ENCODE peak calls at places on chromosomes 13 and 19, in four cellular contexts. N is neural progenitor cell, L is tibial nerve, T is upper lobe of right lung. A is an unnamed sample.

GRCh38 chr19:7646426-7646700 is 9.5 kb downstream of the STXBP2 start:
- DNase-seq in L (no peak), T (no peak), N (no peak), A (no peak)

GRCh38 chr13:29674532-29674931 is 79.0 kb upstream of the SLC7A1 start:
- DNase-seq in T (no peak), N (no peak), L (no peak), A (no peak)

GRCh38 chr13:38630780-38631179 is 56.1 kb upstream of the FREM2 start:
- DNase-seq in L (no peak), T (no peak), N (no peak), A (no peak)

GRCh38 chr13:67916650-67917049 is 686.5 kb upstream of the PCDH9 start:
- DNase-seq in T (no peak), L (no peak), N (no peak), A (no peak)

GRCh38 chr19:13154241-13154778 is 4.1 kb downstream of the IER2 start:
- DNase-seq in N (peak; percentile 64), T (peak; percentile 98), L (peak; percentile 92), A (no peak)

GRCh38 chr19:5138606-5139594 is 170.0 kb downstream of the KDM4B start:
- DNase-seq in L (peak; percentile 33), N (no peak), T (no peak), A (no peak)

GRCh38 chr13:113453962-113454361 is 674 bp upstream of the ADPRHL1 start:
- DNase-seq in T (no peak), N (no peak), L (no peak), A (no peak)

GRCh38 chr19:42528354-42529247 is at the start of gene CEACAM1:
- DNase-seq in N (no peak), L (no peak), T (peak; percentile 76), A (peak; percentile 24)

GRCh38 chr19:7701049-7701653 is 780 bp downstream of the FCER2 start:
- DNase-seq in L (no peak), T (no peak), N (no peak), A (no peak)

GRCh38 chr19:52070496-52070895 is 21.9 kb upstream of the ZNF432 start:
- DNase-seq in N (no peak), L (no peak), T (no peak), A (peak; percentile 77)

GRCh38 chr19:40342644-40343311 is 5.4 kb downstream of the C19orf47 start:
- DNase-seq in T (no peak), L (no peak), N (no peak), A (no peak)

GRCh38 chr13:32150794-32151193 is 119.2 kb downstream of the FRY start:
- DNase-seq in L (peak; percentile 45), N (no peak), T (no peak), A (no peak)

GRCh38 chr19:19115954-19116353 is 22.3 kb downstream of the TMEM161A start:
- DNase-seq in T (peak; percentile 77), L (peak; percentile 19), N (peak; percentile 72), A (no peak)

GRCh38 chr13:95156208-95156607 is 145.0 kb downstream of the ABCC4 start:
- DNase-seq in N (no peak), T (no peak), L (no peak), A (no peak)

GRCh38 chr19:3620145-3620816 is 6.3 kb downstream of the CACTIN start:
- DNase-seq in T (no peak), L (no peak), N (no peak), A (no peak)

GRCh38 chr13:45086484-45086883 is 33.8 kb upstream of the GTF2F2 start:
- DNase-seq in N (no peak), T (no peak), L (no peak), A (no peak)

GRCh38 chr13:85093808-85094207 is 705.4 kb downstream of the SLITRK6 start:
- DNase-seq in T (no peak), L (peak; percentile 62), N (no peak), A (no peak)

GRCh38 chr19:30449191-30449590 is 77.0 kb downstream of the ZNF536 start:
- DNase-seq in T (no peak), N (no peak), L (no peak), A (no peak)

GRCh38 chr13:95641961-95642621 is 2.4 kb downstream of the DZIP1 start:
- DNase-seq in N (peak; percentile 80), L (no peak), T (peak; percentile 69), A (no peak)

GRCh38 chr13:112227031-112227430 is 149.1 kb upstream of the SPACA7 start:
- DNase-seq in N (no peak), T (peak; percentile 35), L (no peak), A (no peak)

GRCh38 chr19:14102102-14102696 is 11.6 kb upstream of the SAMD1 start:
- DNase-seq in N (no peak), L (no peak), T (no peak), A (no peak)

GRCh38 chr19:10417598-10418280 is 2.6 kb upstream of the PDE4A start:
- DNase-seq in L (no peak), T (no peak), N (peak; percentile 78), A (no peak)

GRCh38 chr19:38155453-38155852 is 68.6 kb downstream of the DPF1 start:
- DNase-seq in L (no peak), N (peak; percentile 25), T (no peak), A (no peak)
- H3K27ac ChIP-seq in L (no peak overlapping the region), N (no peak overlapping the region), T (no peak overlapping the region), A (no peak overlapping the region)

GRCh38 chr13:35812730-35813129 is 318.5 kb downstream of the DCLK1 start:
- DNase-seq in T (no peak), L (no peak), N (no peak), A (no peak)

GRCh38 chr13:35822666-35823065 is 308.5 kb downstream of the DCLK1 start:
- DNase-seq in T (no peak), L (no peak), N (peak; percentile 50), A (no peak)

GRCh38 chr13:35814573-35814972 is 316.6 kb downstream of the DCLK1 start:
- DNase-seq in T (no peak), N (no peak), L (no peak), A (no peak)

GRCh38 chr13:35818577-35819165 is 312.5 kb downstream of the DCLK1 start:
- DNase-seq in N (peak; percentile 58), L (no peak), T (no peak), A (no peak)

GRCh38 chr13:35817642-35818576 is 313.3 kb downstream of the DCLK1 start:
- DNase-seq in N (no peak), L (no peak), T (no peak), A (no peak)
- H3K27ac ChIP-seq in N (no peak overlapping the region), L (no peak overlapping the region), T (no peak overlapping the region), A (no peak overlapping the region)

GRCh38 chr13:30924726-30925125 is 7.7 kb upstream of the TEX26 start:
- DNase-seq in L (no peak), T (no peak), N (no peak), A (no peak)
- H3K27ac ChIP-seq in L (no peak overlapping the region), T (no peak overlapping the region), N (no peak overlapping the region), A (no peak overlapping the region)

GRCh38 chr13:75373988-75374387 is 108.0 kb downstream of the TBC1D4 start:
- DNase-seq in L (no peak), T (no peak), N (no peak), A (no peak)
- H3K27ac ChIP-seq in L (no peak overlapping the region), T (no peak overlapping the region), N (no peak overlapping the region), A (no peak overlapping the region)